ENCODE peak calls at places on chromosome 14, in eight cellular contexts. G is upper lobe of left lung, Y is HCT116, E is K562, Z is HepG2, P is Panc1, A is GM12878, H is GM23338. M is an unnamed sample.

GRCh38 chr14:49982522-49982951 is 89.7 kb downstream of the ARF6 start:
- ATAC-seq in H (no peak), G (peak), E (no peak), A (no peak), Y (no peak), Z (no peak), P (peak), M (peak)

GRCh38 chr14:97916669-97917068 is 1119.5 kb downstream of the VRK1 start:
- ATAC-seq in H (no peak), Z (no peak), A (no peak), P (no peak), G (no peak), Y (no peak), E (no peak), M (no peak)

GRCh38 chr14:70793637-70794036 is 15.7 kb downstream of the MAP3K9 start:
- ATAC-seq in Y (no peak), P (no peak), Z (no peak), A (no peak), E (no peak), H (no peak), G (no peak), M (no peak)

GRCh38 chr14:77580964-77581505 is 35.4 kb downstream of the SPTLC2 start:
- ATAC-seq in A (peak), G (no peak), P (no peak), Z (no peak), E (peak), Y (no peak), H (no peak), M (no peak)

GRCh38 chr14:61471297-61471980 is 150.1 kb downstream of the PRKCH start:
- ATAC-seq in Z (no peak), Y (no peak), P (no peak), A (no peak), H (no peak), G (no peak), E (no peak), M (no peak)

GRCh38 chr14:51539571-51540037 is 112.1 kb upstream of the FRMD6 start:
- ATAC-seq in P (peak), Z (no peak), A (no peak), Y (no peak), G (no peak), E (no peak), H (peak), M (no peak)

GRCh38 chr14:92693998-92694780 is 54.2 kb downstream of the LGMN start:
- ATAC-seq in G (no peak), A (no peak), Z (peak), H (peak), E (no peak), Y (peak), P (peak), M (no peak)

GRCh38 chr14:54116972-54117371 is 160.3 kb upstream of the BMP4 start:
- ATAC-seq in E (no peak), P (no peak), A (no peak), Z (no peak), Y (no peak), H (no peak), G (no peak), M (no peak)

GRCh38 chr14:61860294-61860918 is 98.2 kb downstream of the SNAPC1 start:
- ATAC-seq in G (no peak), Y (peak), A (peak), P (no peak), Z (peak), E (peak), H (peak), M (no peak)

GRCh38 chr14:55553791-55554190 is 26.2 kb upstream of the KTN1 start:
- ATAC-seq in Y (no peak), P (no peak), E (no peak), G (no peak), H (no peak), Z (no peak), A (no peak), M (no peak)

GRCh38 chr14:32656609-32657008 is 282.1 kb upstream of the NPAS3 start:
- ATAC-seq in H (no peak), Y (no peak), P (no peak), E (no peak), G (no peak), Z (no peak), A (no peak), M (no peak)

GRCh38 chr14:32472512-32473472 is 143.7 kb downstream of the AKAP6 start:
- ATAC-seq in A (no peak), P (no peak), Y (no peak), Z (peak), G (no peak), H (peak), E (no peak), M (no peak)

GRCh38 chr14:51715250-51715649 is 63.5 kb downstream of the FRMD6 start:
- ATAC-seq in E (peak), A (no peak), P (no peak), G (no peak), Y (no peak), H (peak), Z (no peak), M (no peak)

GRCh38 chr14:67673451-67673850 is 981 bp downstream of the VTI1B start:
- ATAC-seq in G (no peak), P (no peak), E (no peak), A (no peak), H (no peak), Y (no peak), Z (no peak), M (no peak)

GRCh38 chr14:63295991-63296630 is 22.6 kb downstream of the GPHB5 start:
- ATAC-seq in E (no peak), A (peak), H (no peak), Z (no peak), G (peak), P (no peak), Y (no peak), M (peak)

GRCh38 chr14:29937116-29937515 is 9.5 kb upstream of the PRKD1 start:
- ATAC-seq in H (no peak), A (no peak), G (no peak), E (no peak), Z (no peak), Y (no peak), P (no peak), M (no peak)

GRCh38 chr14:62077676-62078261 is 315.5 kb downstream of the SNAPC1 start:
- ATAC-seq in E (no peak), Z (no peak), Y (no peak), H (peak), A (peak), G (no peak), P (no peak), M (no peak)

GRCh38 chr14:100880271-100881101 is 23.0 kb downstream of the RTL1 start:
- ATAC-seq in E (no peak), G (no peak), A (no peak), Z (no peak), P (no peak), H (no peak), Y (no peak), M (no peak)

GRCh38 chr14:96176275-96176674 is 28.4 kb upstream of the BDKRB2 start:
- ATAC-seq in Y (no peak), E (no peak), P (no peak), Z (no peak), A (no peak), H (no peak), G (no peak), M (peak)

GRCh38 chr14:38718519-38718918 is 384.5 kb downstream of the SEC23A start:
- ATAC-seq in A (no peak), H (no peak), G (no peak), E (no peak), Z (no peak), P (no peak), Y (no peak), M (peak)

GRCh38 chr14:22505751-22506710 is 83.0 kb downstream of the DAD1 start:
- ATAC-seq in H (no peak), G (no peak), A (peak), Y (no peak), E (no peak), Z (no peak), P (no peak), M (no peak)

GRCh38 chr14:22390824-22391461 is 198.1 kb downstream of the DAD1 start:
- ATAC-seq in P (no peak), A (peak), G (no peak), E (no peak), Y (no peak), H (no peak), Z (no peak), M (no peak)

GRCh38 chr14:95272057-95272456 is 47.7 kb downstream of the CLMN start:
- ATAC-seq in A (no peak), Y (peak), E (peak), H (peak), P (peak), G (no peak), Z (no peak), M (no peak)

GRCh38 chr14:50926851-50927386 is 17.4 kb downstream of the PYGL start:
- ATAC-seq in A (no peak), Z (no peak), Y (no peak), P (no peak), G (no peak), H (no peak), E (peak), M (peak)

GRCh38 chr14:103520657-103521437 is 1.8 kb downstream of the CKB start:
- ATAC-seq in Z (no peak), G (peak), P (peak), E (peak), H (peak), Y (peak), A (peak), M (peak)
- TF ChIP-seq POLR2AphosphoS5 in Z (no peak), G (peak), P (peak), E (peak), H (no peak), Y (peak), A (no peak), M (peak)

GRCh38 chr14:39948235-39948634 is 516.0 kb upstream of the FBXO33 start:
- ATAC-seq in Y (no peak), Z (no peak), G (no peak), P (no peak), H (no peak), A (no peak), E (no peak), M (no peak)
- H3K4me3 ChIP-seq in Y (no peak), Z (no peak), G (no peak), P (no peak), H (no peak), A (no peak), E (no peak), M (no peak)

GRCh38 chr14:99260652-99261551 is 11.1 kb downstream of the BCL11B start:
- ATAC-seq in Y (no peak), A (peak), P (no peak), Z (no peak), E (no peak), H (peak), G (no peak), M (no peak)

GRCh38 chr14:99260116-99260515 is 11.9 kb downstream of the BCL11B start:
- ATAC-seq in Y (no peak), E (no peak), Z (no peak), H (no peak), G (no peak), P (no peak), A (no peak), M (no peak)

GRCh38 chr14:99262977-99263448 is 9.0 kb downstream of the BCL11B start:
- ATAC-seq in G (no peak), E (no peak), P (no peak), H (peak), Z (no peak), Y (no peak), A (peak), M (no peak)

GRCh38 chr14:99263564-99264330 is 8.2 kb downstream of the BCL11B start:
- ATAC-seq in A (no peak), Y (no peak), E (no peak), Z (no peak), P (no peak), H (no peak), G (no peak), M (no peak)

GRCh38 chr14:99261916-99262787 is 9.8 kb downstream of the BCL11B start:
- ATAC-seq in P (no peak), Z (no peak), Y (no peak), E (no peak), G (no peak), A (peak), H (no peak), M (no peak)
- TF ChIP-seq POLR2AphosphoS5 in P (no peak), Z (no peak), Y (no peak), E (no peak), G (no peak), A (no peak), H (no peak), M (no peak)

DNA sequence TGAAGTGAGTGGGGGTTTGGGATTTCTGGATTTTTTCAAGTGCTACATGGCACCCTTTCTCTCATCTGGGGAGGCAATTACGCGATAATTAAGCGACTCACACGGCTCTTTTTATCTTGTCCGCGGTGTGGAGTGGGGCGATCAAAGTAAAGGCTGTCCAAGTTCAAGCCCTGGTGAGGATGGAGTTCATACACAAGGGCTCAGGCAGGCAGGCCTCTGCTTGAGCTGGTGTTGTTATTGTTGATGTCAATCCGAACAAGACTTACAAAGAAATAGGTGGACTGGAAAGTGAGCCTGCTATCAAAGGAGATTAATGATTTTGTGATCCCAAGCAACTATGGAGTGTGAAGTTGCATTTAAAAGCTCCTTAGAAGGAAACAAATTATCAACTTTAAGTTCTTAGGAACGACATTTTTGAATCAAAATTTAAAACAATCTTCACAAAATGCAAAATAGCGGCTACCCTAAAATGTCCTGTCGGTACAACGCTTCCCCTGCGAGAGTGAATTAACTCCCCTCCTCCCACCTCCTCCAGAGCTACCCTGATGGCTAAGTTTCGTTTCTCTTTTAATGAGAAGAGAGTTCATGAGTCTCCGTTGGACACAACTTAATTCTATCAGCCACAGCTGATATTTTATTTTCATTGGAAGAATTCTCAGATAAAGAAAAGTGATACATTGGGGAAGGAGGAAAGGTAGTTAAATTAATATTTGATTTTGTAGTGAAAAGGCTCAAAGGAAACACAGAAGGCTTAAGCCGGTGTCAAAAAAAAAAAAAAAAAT is 5.9 kb downstream of the FOXA1 start:
- ATAC-seq in G (no peak), Z (peak), P (no peak), E (no peak), A (no peak), H (no peak), Y (no peak), M (no peak)
- H3K4me3 ChIP-seq in G (peak), Z (peak), P (no peak), E (no peak), A (no peak), H (peak), Y (no peak), M (no peak)

DNA sequence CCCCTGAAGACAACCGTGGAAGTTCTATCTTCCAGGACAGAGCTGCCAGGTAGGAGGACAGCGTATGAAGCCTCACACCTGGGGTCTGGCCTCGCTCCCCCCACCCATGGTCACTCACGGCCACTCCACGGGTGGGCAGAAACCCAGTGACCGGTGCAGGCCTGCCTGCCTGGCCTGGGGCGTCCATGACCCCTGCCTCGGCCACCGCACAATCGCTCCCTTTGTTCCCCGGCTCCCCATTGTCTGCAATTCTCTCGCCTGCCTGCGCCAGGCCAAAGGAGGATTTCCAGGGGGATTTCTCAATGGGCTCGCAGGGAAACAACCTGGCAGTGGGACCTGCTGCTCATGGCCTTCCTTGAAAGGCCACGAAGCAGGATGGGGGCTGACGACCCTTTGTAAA is 22.6 kb downstream of the CCDC85C start:
- ATAC-seq in G (no peak), P (no peak), H (peak), E (no peak), A (no peak), Y (no peak), Z (no peak), M (no peak)
- TF ChIP-seq POLR2AphosphoS5 in G (no peak), P (no peak), H (no peak), E (no peak), A (no peak), Y (no peak), Z (no peak), M (no peak)

M was measured in gastroesophageal sphincter.